ENCODE peak calls at places on chromosomes 1 and 21, in six cellular contexts. One of them, this sample, is unnamed.

GRCh38 chr1:244381887-244382565 is 69.7 kb downstream of the ADSS2 start:
- DNase-seq in aorta: peak; percentile 11
- DNase-seq in thoracic aorta: no peak
- DNase-seq in ovary: no peak
- DNase-seq in GM23248: peak; percentile 80
- DNase-seq in osteoblast: peak; percentile 66
- DNase-seq in this sample: no peak

GRCh38 chr1:211648980-211649934 is 26.2 kb downstream of the NEK2 start:
- DNase-seq in aorta: peak; percentile 85
- DNase-seq in thoracic aorta: no peak
- DNase-seq in ovary: peak; percentile 1
- DNase-seq in GM23248: no peak
- DNase-seq in osteoblast: no peak
- DNase-seq in this sample: no peak

GRCh38 chr1:228438266-228438665 is 21.6 kb upstream of the TRIM17 start:
- DNase-seq in aorta: no peak
- DNase-seq in thoracic aorta: no peak
- DNase-seq in ovary: no peak
- DNase-seq in GM23248: no peak
- DNase-seq in osteoblast: no peak
- DNase-seq in this sample: no peak

GRCh38 chr1:212489284-212489859 is 56.7 kb downstream of the NENF start:
- DNase-seq in aorta: no peak
- DNase-seq in thoracic aorta: no peak
- DNase-seq in ovary: no peak
- DNase-seq in GM23248: no peak
- DNase-seq in osteoblast: no peak
- DNase-seq in this sample: no peak

GRCh38 chr1:198254948-198255347 is 98.2 kb downstream of the NEK7 start:
- DNase-seq in aorta: no peak
- DNase-seq in thoracic aorta: no peak
- DNase-seq in ovary: no peak
- DNase-seq in GM23248: no peak
- DNase-seq in osteoblast: no peak
- DNase-seq in this sample: no peak

GRCh38 chr1:62493656-62494055 is 56.8 kb downstream of the USP1 start:
- DNase-seq in aorta: no peak
- DNase-seq in thoracic aorta: no peak
- DNase-seq in ovary: no peak
- DNase-seq in GM23248: peak; percentile 42
- DNase-seq in osteoblast: no peak
- DNase-seq in this sample: no peak

GRCh38 chr1:29122662-29122986 is 1.1 kb downstream of the TMEM200B start:
- DNase-seq in aorta: peak; percentile 94
- DNase-seq in thoracic aorta: no peak
- DNase-seq in ovary: peak; percentile 82
- DNase-seq in GM23248: peak; percentile 96
- DNase-seq in osteoblast: peak; percentile 99
- DNase-seq in this sample: no peak

GRCh38 chr1:27574871-27575831 is 28.8 kb downstream of the AHDC1 start:
- DNase-seq in aorta: peak; percentile 94
- DNase-seq in thoracic aorta: no peak
- DNase-seq in ovary: peak; percentile 87
- DNase-seq in GM23248: peak; percentile 94
- DNase-seq in osteoblast: peak; percentile 99
- DNase-seq in this sample: no peak

GRCh38 chr21:44357064-44357837 is 3.8 kb downstream of the TRPM2 start:
- DNase-seq in aorta: no peak
- DNase-seq in thoracic aorta: no peak
- DNase-seq in ovary: no peak
- DNase-seq in GM23248: no peak
- DNase-seq in osteoblast: peak; percentile 52
- DNase-seq in this sample: no peak

GRCh38 chr1:246513041-246513440 is 6.0 kb upstream of the SMYD3 start:
- DNase-seq in aorta: no peak
- DNase-seq in thoracic aorta: no peak
- DNase-seq in ovary: no peak
- DNase-seq in GM23248: no peak
- DNase-seq in osteoblast: no peak
- DNase-seq in this sample: no peak

GRCh38 chr1:4768553-4768952 is 114.1 kb downstream of the AJAP1 start:
- DNase-seq in aorta: no peak
- DNase-seq in thoracic aorta: no peak
- DNase-seq in ovary: no peak
- DNase-seq in GM23248: no peak
- DNase-seq in osteoblast: peak; percentile 13
- DNase-seq in this sample: no peak

GRCh38 chr1:208052926-208053407 is 142.0 kb upstream of the CD34 start:
- DNase-seq in aorta: peak; percentile 9
- DNase-seq in thoracic aorta: no peak
- DNase-seq in ovary: no peak
- DNase-seq in GM23248: no peak
- DNase-seq in osteoblast: no peak
- DNase-seq in this sample: no peak

GRCh38 chr1:181748013-181748412 is 264.7 kb downstream of the CACNA1E start:
- DNase-seq in aorta: no peak
- DNase-seq in thoracic aorta: no peak
- DNase-seq in ovary: no peak
- DNase-seq in GM23248: no peak
- DNase-seq in osteoblast: no peak
- DNase-seq in this sample: no peak

GRCh38 chr1:54273092-54273836 is 73.3 kb downstream of the MRPL37 start:
- DNase-seq in aorta: peak; percentile 91
- DNase-seq in thoracic aorta: peak; percentile 61
- DNase-seq in ovary: peak; percentile 85
- DNase-seq in GM23248: peak; percentile 96
- DNase-seq in osteoblast: no peak
- DNase-seq in this sample: no peak
- H3K4me3 ChIP-seq in aorta: no peak overlapping the region
- H3K4me3 ChIP-seq in thoracic aorta: peak overlapping the region; percentile 48
- H3K4me3 ChIP-seq in ovary: peak overlapping the region; percentile 3
- H3K4me3 ChIP-seq in GM23248: peak overlapping the region; percentile 41
- H3K4me3 ChIP-seq in osteoblast: no peak overlapping the region
- H3K4me3 ChIP-seq in this sample: no peak overlapping the region

GRCh38 chr1:241608379-241609033 is 31.7 kb downstream of the CHML start:
- DNase-seq in aorta: no peak
- DNase-seq in thoracic aorta: no peak
- DNase-seq in ovary: no peak
- DNase-seq in GM23248: peak; percentile 58
- DNase-seq in osteoblast: no peak
- DNase-seq in this sample: no peak

GRCh38 chr1:241607497-241607896 is 32.7 kb downstream of the CHML start:
- DNase-seq in aorta: no peak
- DNase-seq in thoracic aorta: no peak
- DNase-seq in ovary: no peak
- DNase-seq in GM23248: no peak
- DNase-seq in osteoblast: no peak
- DNase-seq in this sample: no peak

GRCh38 chr1:241605146-241605805 is 34.9 kb downstream of the CHML start:
- DNase-seq in aorta: no peak
- DNase-seq in thoracic aorta: no peak
- DNase-seq in ovary: no peak
- DNase-seq in GM23248: no peak
- DNase-seq in osteoblast: no peak
- DNase-seq in this sample: peak; percentile 29

GRCh38 chr1:241603626-241604337 is 36.4 kb downstream of the CHML start:
- DNase-seq in aorta: no peak
- DNase-seq in thoracic aorta: no peak
- DNase-seq in ovary: no peak
- DNase-seq in GM23248: peak; percentile 40
- DNase-seq in osteoblast: no peak
- DNase-seq in this sample: no peak

GRCh38 chr1:241606544-241606943 is 33.6 kb downstream of the CHML start:
- DNase-seq in aorta: no peak
- DNase-seq in thoracic aorta: no peak
- DNase-seq in ovary: no peak
- DNase-seq in GM23248: no peak
- DNase-seq in osteoblast: no peak
- DNase-seq in this sample: no peak
- H3K4me1 ChIP-seq in aorta: no peaks in the 10 kb centered on the region
- H3K4me1 ChIP-seq in thoracic aorta: peaks cover 6% of the 10 kb centered on the region
- H3K4me1 ChIP-seq in ovary: peaks cover 3% of the 10 kb centered on the region
- H3K4me1 ChIP-seq in GM23248: peaks cover 8% of the 10 kb centered on the region
- H3K4me1 ChIP-seq in osteoblast: peaks cover 39% of the 10 kb centered on the region
- H3K4me1 ChIP-seq in this sample: no peaks in the 10 kb centered on the region

DNA sequence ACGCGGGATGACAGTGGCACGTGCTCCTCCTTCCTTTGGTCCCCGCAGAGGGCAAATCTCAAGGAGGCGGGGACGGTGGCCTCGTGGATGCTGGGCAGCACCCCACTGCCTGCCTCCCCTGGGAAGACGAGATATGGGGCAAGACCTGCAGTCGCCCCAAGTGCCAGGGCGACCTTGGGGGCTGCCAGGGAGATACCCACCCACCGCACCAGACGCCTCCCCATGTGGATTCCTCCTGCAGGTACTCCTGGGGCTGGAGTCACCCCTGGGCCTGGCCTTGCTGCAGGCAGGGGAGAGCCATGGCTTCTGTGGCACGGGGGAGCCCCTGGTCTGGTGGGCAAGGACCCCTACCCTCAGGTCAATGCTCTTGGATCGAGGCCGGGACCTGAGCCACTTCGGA is 5.9 kb upstream of the AURKAIP1 start:
- DNase-seq in aorta: no peak
- DNase-seq in thoracic aorta: no peak
- DNase-seq in ovary: no peak
- DNase-seq in GM23248: no peak
- DNase-seq in osteoblast: no peak
- DNase-seq in this sample: no peak
- H3K27ac ChIP-seq in aorta: no peak overlapping the region
- H3K27ac ChIP-seq in thoracic aorta: no peak overlapping the region
- H3K27ac ChIP-seq in ovary: no peak overlapping the region
- H3K27ac ChIP-seq in GM23248: no peak overlapping the region
- H3K27ac ChIP-seq in osteoblast: no peak overlapping the region
- H3K27ac ChIP-seq in this sample: no peak overlapping the region

GRCh38 chr1:22592919-22593790 is 29.9 kb downstream of the EPHA8 start:
- DNase-seq in aorta: no peak
- DNase-seq in thoracic aorta: no peak
- DNase-seq in ovary: no peak
- DNase-seq in GM23248: no peak
- DNase-seq in osteoblast: no peak
- DNase-seq in this sample: peak; percentile 18
- H3K4me3 ChIP-seq in aorta: no peak overlapping the region
- H3K4me3 ChIP-seq in thoracic aorta: no peak overlapping the region
- H3K4me3 ChIP-seq in ovary: no peak overlapping the region
- H3K4me3 ChIP-seq in GM23248: no peak overlapping the region
- H3K4me3 ChIP-seq in osteoblast: no peak overlapping the region
- H3K4me3 ChIP-seq in this sample: peak overlapping the region; percentile 32

DNA sequence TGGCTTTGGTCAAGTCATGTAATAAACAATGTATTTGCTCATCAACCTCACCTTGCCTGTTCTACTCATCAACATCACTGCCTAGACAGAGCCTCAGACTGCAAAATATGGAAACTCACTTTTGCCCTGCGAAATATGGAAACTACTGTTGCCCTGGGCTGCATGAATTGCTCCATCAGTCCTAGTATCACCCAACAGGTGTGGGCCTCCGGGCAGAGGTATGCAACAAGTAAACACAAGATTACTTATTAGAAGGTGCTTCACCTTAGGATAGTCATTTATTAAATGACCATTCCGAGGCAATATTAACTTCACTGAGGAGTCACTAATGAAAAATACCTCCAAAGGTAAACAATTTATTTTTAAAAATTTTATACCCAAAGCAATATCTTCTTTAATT is 286.7 kb downstream of the BACH1 start:
- DNase-seq in aorta: no peak
- DNase-seq in thoracic aorta: no peak
- DNase-seq in ovary: no peak
- DNase-seq in GM23248: no peak
- DNase-seq in osteoblast: no peak
- DNase-seq in this sample: no peak
- H3K4me1 ChIP-seq in aorta: no peaks in the 10 kb centered on the region
- H3K4me1 ChIP-seq in thoracic aorta: no peaks in the 10 kb centered on the region
- H3K4me1 ChIP-seq in ovary: peaks cover 3% of the 10 kb centered on the region
- H3K4me1 ChIP-seq in GM23248: no peaks in the 10 kb centered on the region
- H3K4me1 ChIP-seq in osteoblast: no peaks in the 10 kb centered on the region
- H3K4me1 ChIP-seq in this sample: no peaks in the 10 kb centered on the region

This sample was measured in iPS DF 6.9.